ENCODE peak calls at places on chromosomes 4 and X, in four cellular contexts. D, E, K and Z are unnamed samples.

GRCh38 chrX:135384161-135384836 is 37.4 kb upstream of the SMIM10L2A start:
- DNase-seq in E (no peak), D (no peak), K (no peak), Z (no peak)

GRCh38 chr4:63708661-63709060 is 700.6 kb downstream of the TECRL start:
- DNase-seq in D (no peak), E (no peak), K (no peak), Z (no peak)

GRCh38 chr4:52015366-52015765 is 4.8 kb downstream of the LRRC66 start:
- DNase-seq in E (no peak), D (no peak), K (no peak), Z (no peak)

GRCh38 chrX:58025979-58026378 is 115.7 kb upstream of the ZXDA start:
- DNase-seq in K (no peak), E (no peak), D (peak; percentile 27), Z (peak; percentile 38)

GRCh38 chr4:10085828-10086505 is 30.6 kb downstream of the WDR1 start:
- DNase-seq in D (peak; percentile 4), K (peak; percentile 11), E (no peak), Z (no peak)

GRCh38 chrX:150201391-150201790 is 161.7 kb upstream of the MAMLD1 start:
- DNase-seq in K (no peak), E (no peak), D (no peak), Z (no peak)

GRCh38 chr4:40962551-40963185 is 212.9 kb downstream of the NSUN7 start:
- DNase-seq in D (no peak), K (no peak), E (no peak), Z (no peak)

GRCh38 chrX:120664081-120664480 is 34.2 kb upstream of the C1GALT1C1 start:
- DNase-seq in K (no peak), E (no peak), D (no peak), Z (no peak)

GRCh38 chr4:6732441-6733357 is 16.7 kb downstream of the BLOC1S4 start:
- DNase-seq in E (no peak), D (peak; percentile 68), K (peak; percentile 58), Z (peak; percentile 86)

GRCh38 chr4:173934933-173935620 is 348.4 kb downstream of the FBXO8 start:
- DNase-seq in E (no peak), D (no peak), K (no peak), Z (no peak)

GRCh38 chrX:154056739-154057367 is 37.2 kb upstream of the IRAK1 start:
- DNase-seq in K (no peak), E (no peak), D (peak; percentile 31), Z (no peak)

GRCh38 chr4:15605537-15605936 is 49.6 kb downstream of the FBXL5 start:
- DNase-seq in K (no peak), E (no peak), D (no peak), Z (no peak)

GRCh38 chr4:126798214-126798613 is 834.5 kb upstream of the INTU start:
- DNase-seq in K (no peak), E (no peak), D (no peak), Z (no peak)

GRCh38 chr4:5615496-5616075 is 92.8 kb downstream of the EVC2 start:
- DNase-seq in K (no peak), E (no peak), D (no peak), Z (no peak)

GRCh38 chr4:138671606-138672084 is 343.9 kb upstream of the NOCT start:
- DNase-seq in K (no peak), D (no peak), E (no peak), Z (no peak)

GRCh38 chrX:108032944-108033343 is 11.9 kb upstream of the VSIG1 start:
- DNase-seq in D (no peak), K (no peak), E (no peak), Z (no peak)

GRCh38 chr4:110411599-110412011 is 64.3 kb upstream of the ENPEP start:
- DNase-seq in K (no peak), E (peak; percentile 72), D (peak; percentile 24), Z (no peak)

GRCh38 chr4:53545942-53546581 is 45.2 kb downstream of the LNX1 start:
- DNase-seq in D (no peak), K (no peak), E (no peak), Z (no peak)

GRCh38 chr4:15303052-15303641 is 124.7 kb upstream of the C1QTNF7 start:
- DNase-seq in E (no peak), D (no peak), K (peak; percentile 22), Z (no peak)

GRCh38 chrX:130878350-130879341 is 24.4 kb downstream of the ENOX2 start:
- DNase-seq in D (peak; percentile 9), K (no peak), E (no peak), Z (peak; percentile 37)

GRCh38 chr4:126807132-126807531 is 825.6 kb upstream of the INTU start:
- DNase-seq in E (no peak), K (no peak), D (no peak), Z (no peak)

GRCh38 chrX:40855932-40856515 is 120.7 kb upstream of the MED14 start:
- DNase-seq in D (no peak), K (no peak), E (no peak), Z (no peak)

GRCh38 chr4:8394125-8394524 is 46.4 kb downstream of the ACOX3 start:
- DNase-seq in D (peak; percentile 49), K (peak; percentile 75), E (no peak), Z (peak; percentile 72)

GRCh38 chrX:103376979-103377324 is 614 bp downstream of the BEX3 start:
- DNase-seq in D (no peak), E (peak; percentile 53), K (peak; percentile 18), Z (peak; percentile 23)

GRCh38 chr4:152880263-152880662 is 55.9 kb upstream of the FHDC1 start:
- DNase-seq in E (no peak), K (no peak), D (no peak), Z (no peak)

GRCh38 chr4:138111462-138112000 is 130.6 kb downstream of the SLC7A11 start:
- DNase-seq in E (peak; percentile 54), D (no peak), K (no peak), Z (no peak)

GRCh38 chr4:171340282-171340681 is 472.9 kb upstream of the GALNTL6 start:
- DNase-seq in D (no peak), E (no peak), K (no peak), Z (peak; percentile 61)

GRCh38 chr4:13844740-13845139 is 217.2 kb upstream of the BOD1L1 start:
- DNase-seq in E (no peak), K (no peak), D (no peak), Z (no peak)
- H3K4me1 ChIP-seq in E (no peaks in the 10 kb centered on the region), K (no peaks in the 10 kb centered on the region), D (no peaks in the 10 kb centered on the region), Z (peaks cover under 1% of the 10 kb centered on the region)

GRCh38 chr4:34422472-34422871 is 1821.8 kb downstream of the ARAP2 start:
- DNase-seq in E (no peak), K (no peak), D (no peak), Z (no peak)
- TF ChIP-seq CTCF in E (no peak), K (no peak), D (no peak), Z (no peak)

DNA sequence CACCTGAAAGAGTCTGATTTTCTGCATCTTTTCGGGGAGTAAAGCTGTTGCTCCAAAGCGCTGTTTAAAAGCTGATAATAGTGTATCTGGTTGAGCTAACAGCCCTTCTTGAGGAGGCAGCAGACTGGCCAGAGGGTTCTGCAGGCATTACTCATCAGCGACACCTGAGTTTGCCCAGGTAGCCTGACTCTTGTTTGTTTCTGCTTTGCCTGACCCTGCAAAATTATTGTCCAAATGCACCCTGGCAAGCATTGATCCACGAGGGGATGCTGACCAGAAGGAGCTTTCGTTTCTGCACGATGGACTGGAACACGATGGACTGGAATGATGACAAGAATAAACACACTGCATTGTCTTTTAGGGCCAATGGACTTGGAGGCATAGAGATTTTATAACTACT is 6.2 kb downstream of the CD99 start:
- DNase-seq in E (no peak), K (no peak), D (no peak), Z (no peak)
- H3K4me1 ChIP-seq in E (no peaks in the 10 kb centered on the region), K (peaks cover 27% of the 10 kb centered on the region), D (peaks cover 13% of the 10 kb centered on the region), Z (peaks cover 70% of the 10 kb centered on the region)

DNA sequence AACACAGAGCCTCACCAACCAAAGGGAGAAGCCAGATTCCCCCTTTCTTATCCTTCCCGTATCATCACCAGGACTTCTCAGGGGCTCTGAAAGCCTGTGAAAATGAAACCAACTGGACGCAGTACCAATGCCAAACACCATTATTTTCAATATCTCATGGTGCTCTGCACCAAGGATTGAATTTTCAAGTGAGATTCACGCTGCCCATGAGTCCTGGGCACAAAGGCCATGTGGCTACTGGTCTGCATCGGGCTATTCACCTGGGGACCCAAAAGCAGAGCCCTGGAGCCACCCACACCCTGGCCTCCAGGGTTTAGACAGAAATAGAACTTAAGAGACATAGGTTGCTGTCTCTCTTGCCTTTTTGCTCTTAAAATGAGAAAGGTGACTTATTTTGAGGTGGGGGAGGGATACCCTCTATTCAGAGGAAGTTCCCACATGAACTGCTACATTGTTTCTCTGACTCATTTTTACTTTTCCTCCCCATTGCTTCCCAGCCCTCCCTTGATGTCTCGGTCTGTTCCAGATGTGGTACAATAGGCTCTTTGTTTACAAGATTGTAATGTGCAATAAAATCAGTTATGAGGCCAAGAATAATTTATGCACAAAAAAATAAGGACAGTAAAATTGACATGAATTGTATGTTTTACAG is 55.4 kb downstream of the MAML3 start:
- DNase-seq in K (no peak), E (no peak), D (no peak), Z (peak; percentile 48)
- TF ChIP-seq CTCF in K (no peak), E (no peak), D (no peak), Z (no peak)

GRCh38 chrX:24860140-24860539 is 155.6 kb downstream of the ARX start:
- DNase-seq in E (no peak), K (no peak), D (no peak), Z (no peak)
- H3K4me1 ChIP-seq in E (peaks cover 2% of the 10 kb centered on the region), K (no peaks in the 10 kb centered on the region), D (no peaks in the 10 kb centered on the region), Z (no peaks in the 10 kb centered on the region)

DNA sequence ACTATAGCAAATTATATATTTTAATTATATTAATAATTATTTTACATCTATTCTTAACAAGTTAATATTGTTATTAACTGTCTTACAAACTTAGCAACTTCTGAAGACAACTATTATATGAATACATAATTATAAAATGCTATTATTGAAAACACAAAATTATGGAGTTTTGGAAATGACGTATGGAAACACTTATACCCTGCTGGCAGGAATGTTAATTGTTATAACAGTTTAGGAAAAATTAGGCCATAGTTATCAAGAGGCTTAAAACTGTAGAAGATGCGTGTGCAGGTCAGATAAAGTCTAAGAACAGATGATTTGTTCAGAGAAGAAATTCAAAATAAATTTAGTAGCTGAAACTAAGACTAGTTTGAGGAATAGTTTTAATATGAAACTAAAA is 211.7 kb downstream of the FAT4 start:
- DNase-seq in D (no peak), K (no peak), E (no peak), Z (no peak)
- TF ChIP-seq CTCF in D (no peak), K (no peak), E (peak; percentile 52), Z (no peak)